ENCODE peak calls at places on chromosomes 7 and 10, in eight cellular contexts. Y is PC-9, M is GM23338, E is transverse colon, F is mammary epithelial cell, B is gastrocnemius medialis, U is fibroblast of lung, L is A549. X is an unnamed sample.

GRCh38 chr10:33114451-33114944 is 156.5 kb upstream of the ITGB1 start:
- DNase-seq in Y (peak; percentile 18), M (no peak), E (no peak), F (peak; percentile 59), B (no peak), U (peak; percentile 62), L (peak; percentile 33), X (no peak)

GRCh38 chr7:22730921-22731654 is 4.1 kb downstream of the IL6 start:
- DNase-seq in Y (peak; percentile 87), M (no peak), E (no peak), F (peak; percentile 91), B (no peak), U (peak; percentile 77), L (peak; percentile 34), X (no peak)

GRCh38 chr7:137360087-137360679 is 16.6 kb upstream of the PTN start:
- DNase-seq in Y (no peak), M (peak; percentile 70), E (no peak), F (no peak), B (no peak), U (no peak), L (no peak), X (no peak)

GRCh38 chr10:93224005-93224779 is 150.5 kb downstream of the CYP26A1 start:
- DNase-seq in Y (no peak), M (no peak), E (no peak), F (no peak), B (no peak), U (no peak), L (peak; percentile 18), X (no peak)

GRCh38 chr10:65348637-65349036 is 1577.2 kb upstream of the LRRTM3 start:
- DNase-seq in Y (no peak), M (peak; percentile 52), E (no peak), F (no peak), B (no peak), U (no peak), L (no peak), X (no peak)

GRCh38 chr10:1738950-1739349 is 1.6 kb upstream of the ADARB2 start:
- DNase-seq in Y (no peak), M (no peak), E (no peak), F (no peak), B (no peak), U (no peak), L (no peak), X (no peak)

GRCh38 chr10:21533577-21534475 is at the start of gene MLLT10:
- DNase-seq in Y (peak; percentile 95), M (peak; percentile 97), E (peak; percentile 94), F (peak; percentile 92), B (peak; percentile 95), U (peak; percentile 97), L (peak; percentile 96), X (peak; percentile 93)

GRCh38 chr10:15374156-15374555 is 3.1 kb upstream of the FAM171A1 start:
- DNase-seq in Y (no peak), M (peak; percentile 37), E (no peak), F (no peak), B (no peak), U (no peak), L (no peak), X (no peak)

GRCh38 chr7:102080371-102081243 is 206.1 kb upstream of the SH2B2 start:
- DNase-seq in Y (no peak), M (no peak), E (no peak), F (no peak), B (no peak), U (no peak), L (no peak), X (no peak)

GRCh38 chr10:74642901-74643585 is 183.4 kb upstream of the KAT6B start:
- DNase-seq in Y (no peak), M (no peak), E (no peak), F (no peak), B (no peak), U (no peak), L (no peak), X (no peak)

DNA sequence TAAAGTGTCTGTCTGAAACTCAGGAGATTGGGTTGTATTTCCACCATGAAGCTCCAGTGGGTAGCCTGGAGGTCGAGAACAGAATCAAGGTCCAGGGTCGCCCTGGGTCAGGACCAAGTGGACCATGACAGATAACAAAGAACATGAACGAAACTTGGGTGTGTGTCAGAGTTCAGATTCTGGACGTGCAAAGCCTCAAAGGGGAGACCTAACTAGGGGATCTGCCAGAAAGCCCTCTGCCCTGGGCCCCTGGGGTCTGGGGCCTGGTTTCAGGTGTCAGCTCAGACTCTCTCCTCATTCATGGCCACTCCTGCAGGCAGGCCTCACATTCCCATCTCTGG is 1.6 kb downstream of the RASSF4 start:
- DNase-seq in Y (no peak), M (no peak), E (no peak), F (no peak), B (no peak), U (no peak), L (no peak), X (no peak)
- H3K4me1 ChIP-seq in Y (peaks cover 22% of the 10 kb centered on the region), M (peaks cover 66% of the 10 kb centered on the region), E (peaks cover 64% of the 10 kb centered on the region), F (peaks cover 24% of the 10 kb centered on the region), B (peaks cover 79% of the 10 kb centered on the region), U (peaks cover 11% of the 10 kb centered on the region), L (peaks cover 15% of the 10 kb centered on the region), X (peaks cover 48% of the 10 kb centered on the region)

GRCh38 chr7:44050121-44050914 is 5.8 kb downstream of the DBNL start:
- DNase-seq in Y (no peak), M (no peak), E (no peak), F (no peak), B (no peak), U (no peak), L (no peak), X (no peak)
- H3K4me1 ChIP-seq in Y (peaks cover 7% of the 10 kb centered on the region), M (peaks cover 2% of the 10 kb centered on the region), E (peaks cover 24% of the 10 kb centered on the region), F (peaks cover 10% of the 10 kb centered on the region), B (peaks cover 19% of the 10 kb centered on the region), U (peaks cover 2% of the 10 kb centered on the region), L (peaks cover 5% of the 10 kb centered on the region), X (peaks cover 28% of the 10 kb centered on the region)

GRCh38 chr7:134070673-134071072 is 56.5 kb upstream of the LRGUK start:
- DNase-seq in Y (no peak), M (no peak), E (no peak), F (no peak), B (no peak), U (no peak), L (no peak), X (no peak)
- H3K4me1 ChIP-seq in Y (no peaks in the 10 kb centered on the region), M (no peaks in the 10 kb centered on the region), E (no peaks in the 10 kb centered on the region), F (no peaks in the 10 kb centered on the region), B (no peaks in the 10 kb centered on the region), U (no peaks in the 10 kb centered on the region), L (no peaks in the 10 kb centered on the region), X (no peaks in the 10 kb centered on the region)

GRCh38 chr10:17240617-17241016 is 12.6 kb downstream of the VIM start:
- DNase-seq in Y (no peak), M (no peak), E (no peak), F (no peak), B (no peak), U (no peak), L (no peak), X (no peak)
- H3K4me1 ChIP-seq in Y (no peaks in the 10 kb centered on the region), M (no peaks in the 10 kb centered on the region), E (peaks cover 13% of the 10 kb centered on the region), F (no peaks in the 10 kb centered on the region), B (peaks cover 13% of the 10 kb centered on the region), U (no peaks in the 10 kb centered on the region), L (peaks cover 3% of the 10 kb centered on the region), X (no peaks in the 10 kb centered on the region)

GRCh38 chr10:71761105-71761511 is 12.2 kb downstream of the VSIR start:
- DNase-seq in Y (no peak), M (no peak), E (no peak), F (peak; percentile 82), B (no peak), U (no peak), L (no peak), X (no peak)

GRCh38 chr10:71761541-71762113 is 11.7 kb downstream of the VSIR start:
- DNase-seq in Y (no peak), M (peak; percentile 54), E (no peak), F (no peak), B (no peak), U (no peak), L (no peak), X (no peak)

GRCh38 chr10:71763352-71764127 is 9.8 kb downstream of the VSIR start:
- DNase-seq in Y (no peak), M (no peak), E (no peak), F (no peak), B (no peak), U (peak; percentile 38), L (no peak), X (no peak)

GRCh38 chr10:71765176-71765906 is 8.0 kb downstream of the VSIR start:
- DNase-seq in Y (peak; percentile 80), M (no peak), E (no peak), F (no peak), B (no peak), U (peak; percentile 21), L (peak; percentile 24), X (no peak)

DNA sequence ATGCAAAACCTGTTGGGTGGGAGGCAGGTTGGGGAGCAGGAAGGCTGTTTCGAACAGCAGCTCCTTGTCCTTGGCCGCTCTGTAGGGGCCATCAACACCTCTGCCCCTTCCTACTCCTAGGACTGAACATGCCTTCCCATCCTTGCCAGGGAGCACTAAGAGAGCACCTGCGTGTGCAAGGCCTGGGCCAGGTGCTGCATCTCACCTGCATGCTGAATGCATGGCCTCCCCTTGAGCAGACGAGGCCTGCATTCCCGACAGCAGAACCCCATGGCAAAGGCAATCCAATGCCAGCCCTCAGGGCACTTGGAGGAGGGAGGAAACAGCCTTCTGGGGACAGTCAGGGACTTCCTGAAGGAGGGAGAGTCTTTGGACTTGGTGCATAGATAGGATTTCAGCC is 11.0 kb downstream of the VSIR start:
- DNase-seq in Y (no peak), M (no peak), E (no peak), F (no peak), B (no peak), U (no peak), L (no peak), X (no peak)
- H3K4me1 ChIP-seq in Y (peaks cover 67% of the 10 kb centered on the region), M (peaks cover under 1% of the 10 kb centered on the region), E (peaks cover 72% of the 10 kb centered on the region), F (peaks cover 53% of the 10 kb centered on the region), B (peaks cover 71% of the 10 kb centered on the region), U (peaks cover 20% of the 10 kb centered on the region), L (peaks cover 68% of the 10 kb centered on the region), X (peaks cover 94% of the 10 kb centered on the region)

DNA sequence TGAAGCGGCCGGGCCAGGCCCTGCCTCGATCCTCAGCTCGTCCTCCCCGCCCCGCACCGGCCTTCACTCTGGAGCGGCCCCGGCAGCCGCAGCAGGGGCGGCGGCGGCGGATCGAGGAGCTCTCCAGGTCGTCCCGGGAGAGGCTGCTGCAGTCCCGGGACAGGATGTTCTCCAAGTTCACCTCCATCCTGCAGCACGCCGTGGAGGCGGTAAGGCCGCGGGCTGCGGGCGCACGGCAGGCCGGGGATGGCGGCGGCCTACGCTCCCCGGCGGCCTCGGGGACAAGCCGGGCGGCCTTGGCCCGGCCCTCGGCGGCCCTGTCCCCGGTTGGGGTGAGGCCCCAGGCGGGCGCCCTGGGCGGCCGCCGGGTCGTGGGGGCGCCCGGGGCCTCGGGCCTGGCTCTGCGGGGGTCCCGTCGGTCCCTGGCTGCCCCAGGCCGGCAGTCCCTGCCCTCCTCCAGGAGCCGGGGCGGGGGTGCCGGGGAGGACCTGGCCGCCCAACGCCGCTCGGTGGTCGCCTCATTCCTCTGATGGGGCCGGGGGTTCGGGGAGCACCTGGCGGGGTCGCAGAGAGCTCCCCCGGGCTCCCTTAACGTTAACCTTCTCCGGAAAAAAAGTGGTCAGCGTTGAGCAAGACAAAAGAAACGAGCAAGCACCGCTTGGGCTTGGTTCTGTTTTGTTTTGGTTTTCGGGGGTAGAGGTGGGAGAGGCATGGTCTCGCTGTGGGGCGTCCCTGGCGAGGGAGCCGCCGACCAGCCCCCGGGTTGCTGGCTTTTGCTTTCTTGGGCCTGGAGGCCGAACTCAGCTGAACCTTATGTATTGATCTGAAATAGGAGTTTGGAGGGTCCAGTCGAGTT is 563 bp downstream of the FHIP2A start:
- DNase-seq in Y (peak; percentile 9), M (peak; percentile 59), E (peak; percentile 25), F (peak; percentile 43), B (peak; percentile 20), U (peak; percentile 37), L (peak; percentile 46), X (peak; percentile 46)
- H3K4me1 ChIP-seq in Y (peaks cover 29% of the 10 kb centered on the region), M (peaks cover 5% of the 10 kb centered on the region), E (peaks cover 40% of the 10 kb centered on the region), F (peaks cover 34% of the 10 kb centered on the region), B (peaks cover 34% of the 10 kb centered on the region), U (peaks cover 12% of the 10 kb centered on the region), L (peaks cover 43% of the 10 kb centered on the region), X (peaks cover 35% of the 10 kb centered on the region)

GRCh38 chr7:106282374-106282773 is 2.4 kb downstream of the NAMPT start:
- DNase-seq in Y (no peak), M (no peak), E (no peak), F (no peak), B (no peak), U (no peak), L (no peak), X (no peak)
- H3K4me1 ChIP-seq in Y (peaks cover 57% of the 10 kb centered on the region), M (peaks cover 31% of the 10 kb centered on the region), E (peaks cover 60% of the 10 kb centered on the region), F (peaks cover 11% of the 10 kb centered on the region), B (peaks cover 42% of the 10 kb centered on the region), U (peaks cover 2% of the 10 kb centered on the region), L (peaks cover 56% of the 10 kb centered on the region), X (peaks cover 15% of the 10 kb centered on the region)